ENCODE peak calls at places on chromosomes 4 and X, in four cellular contexts. O is H1, W is GM12878, T is HepG2. V is an unnamed sample.

GRCh38 chr4:113674733-113675132 is 86.8 kb downstream of the CAMK2D start:
- DNase-seq in O (no peak), W (no peak), T (no peak), V (no peak)

GRCh38 chr4:40918330-40918729 is 168.6 kb downstream of the NSUN7 start:
- DNase-seq in W (no peak), T (no peak), O (no peak), V (no peak)

GRCh38 chr4:3440979-3441500 is 728 bp upstream of the HGFAC start:
- DNase-seq in T (no peak), O (no peak), W (no peak), V (peak)

GRCh38 chr4:23981328-23981727 is 91.5 kb upstream of the PPARGC1A start:
- DNase-seq in T (no peak), W (no peak), O (no peak), V (no peak)

GRCh38 chr4:182730791-182731190 is 186.4 kb downstream of the DCTD start:
- DNase-seq in W (no peak), T (no peak), O (no peak), V (no peak)

GRCh38 chrX:15854080-15854655 is 445 bp downstream of the AP1S2 start:
- DNase-seq in T (peak), W (no peak), O (peak), V (peak)

GRCh38 chr4:156298230-156298629 is 344.6 kb upstream of the CTSO start:
- DNase-seq in W (no peak), O (no peak), T (no peak), V (no peak)

GRCh38 chr4:168859888-168860694 is 150.0 kb downstream of the CBR4 start:
- DNase-seq in T (no peak), W (peak), O (no peak), V (no peak)

GRCh38 chrX:45843518-45843917 is 642.8 kb upstream of the DIPK2B start:
- DNase-seq in W (no peak), T (no peak), O (no peak), V (no peak)

GRCh38 chr4:181646864-181647263 is 596.3 kb upstream of the TENM3 start:
- DNase-seq in T (no peak), O (no peak), W (no peak), V (no peak)

GRCh38 chr4:150888217-150888616 is 126.9 kb downstream of the LRBA start:
- DNase-seq in T (no peak), W (no peak), O (no peak), V (no peak)
- TF ChIP-seq HDAC6 in T (no peak), W (no peak), O (no peak), V (no peak)

GRCh38 chr4:145494666-145495065 is 13.0 kb downstream of the SMAD1 start:
- DNase-seq in O (no peak), T (no peak), W (no peak), V (no peak)
- TF ChIP-seq HDAC6 in O (no peak), T (no peak), W (no peak), V (no peak)

GRCh38 chr4:96691496-96691895 is 851.6 kb downstream of the PDHA2 start:
- DNase-seq in O (no peak), T (no peak), W (no peak), V (no peak)
- TF ChIP-seq HDAC6 in O (no peak), T (no peak), W (no peak), V (no peak)

DNA sequence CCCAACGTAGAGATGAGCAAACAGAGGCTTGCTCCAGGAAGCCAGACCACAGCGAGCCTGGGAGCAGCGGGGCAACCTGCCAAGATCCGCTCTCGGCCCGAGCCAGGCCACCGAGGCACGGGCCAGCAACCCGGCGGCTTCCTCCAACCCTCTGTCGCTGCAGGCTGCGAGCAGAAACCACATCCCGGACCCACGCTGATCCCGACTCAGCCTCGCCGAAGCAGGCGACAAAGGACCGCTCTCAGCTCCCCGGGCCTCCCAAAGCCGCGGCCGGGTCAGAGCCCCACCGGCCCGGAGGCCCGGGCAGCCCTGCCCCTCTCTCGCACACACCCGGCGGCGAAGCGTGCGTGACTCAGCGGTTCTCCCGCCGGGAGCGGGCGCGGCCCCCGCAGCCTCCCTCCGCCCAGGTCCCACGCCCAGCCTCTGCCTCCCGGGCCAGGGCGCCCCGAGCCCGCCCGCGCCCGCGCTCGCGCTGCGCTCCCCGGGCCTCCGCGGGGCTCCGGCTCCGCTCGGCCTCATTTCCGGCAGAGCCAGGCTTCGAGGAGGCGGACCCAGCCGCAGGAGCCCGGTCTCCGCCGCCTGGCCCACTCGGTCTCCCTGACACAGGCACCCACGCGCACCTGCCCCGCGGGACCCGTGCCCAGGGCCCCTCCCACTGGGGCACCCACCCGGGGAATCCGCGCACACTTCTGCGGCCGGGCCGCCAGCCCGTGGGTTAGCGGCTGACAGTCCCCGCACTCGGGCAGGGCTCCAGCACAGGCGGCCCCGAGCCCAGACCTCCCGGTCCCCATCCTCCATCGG is 1.7 kb downstream of the PPP2R2C start:
- DNase-seq in O (peak), W (no peak), T (no peak), V (peak)
- TF ChIP-seq HDAC6 in O (no peak), W (no peak), T (no peak), V (no peak)

GRCh38 chr4:117664706-117665444 is 369.4 kb upstream of the NDST3 start:
- DNase-seq in O (no peak), T (no peak), W (no peak), V (no peak)
- TF ChIP-seq HDAC6 in O (no peak), T (no peak), W (no peak), V (no peak)